ENCODE peak calls at places on chromosome 5, in ten cellular contexts. C, Z, M, O, P, U, V, G, F and L are unnamed samples. For H3K4me1, the result is how much of the 10 kb centered on the place peaks cover.

GRCh38 chr5:138969323-138970013 is 94.3 kb upstream of the LRRTM2 start:
- DNase-seq in F (no peak), G (no peak), O (no peak), M (peak), C (no peak), P (no peak), U (no peak), V (no peak), Z (no peak), L (no peak)

GRCh38 chr5:168039485-168040005 is 251.9 kb upstream of the WWC1 start:
- DNase-seq in V (no peak), M (no peak), U (no peak), F (no peak), P (no peak), O (no peak), C (no peak), G (no peak), Z (no peak), L (no peak)

GRCh38 chr5:2239237-2239910 is 356.6 kb upstream of the IRX4 start:
- DNase-seq in U (no peak), P (no peak), F (no peak), C (no peak), Z (no peak), M (no peak), G (no peak), O (no peak), V (no peak), L (no peak)

GRCh38 chr5:150410524-150411244 is 2.0 kb downstream of the CD74 start:
- DNase-seq in G (peak), V (no peak), C (peak), O (peak), P (peak), U (peak), F (peak), M (peak), Z (peak), L (peak)

GRCh38 chr5:167626341-167627118 is 664.9 kb upstream of the WWC1 start:
- DNase-seq in U (no peak), P (no peak), V (no peak), G (no peak), O (no peak), C (no peak), Z (no peak), F (no peak), M (no peak), L (no peak)

GRCh38 chr5:10892135-10892910 is 131.3 kb upstream of the DAP start:
- DNase-seq in V (no peak), F (no peak), Z (no peak), M (no peak), C (peak), O (no peak), G (peak), P (no peak), U (no peak), L (no peak)

GRCh38 chr5:149500922-149501582 is 50.2 kb downstream of the CSNK1A1 start:
- DNase-seq in Z (peak), V (no peak), C (no peak), F (no peak), P (no peak), M (no peak), U (no peak), G (no peak), O (no peak), L (no peak)

GRCh38 chr5:175212203-175212602 is 231.8 kb downstream of the DRD1 start:
- DNase-seq in V (no peak), U (no peak), Z (no peak), M (no peak), F (no peak), G (no peak), O (no peak), P (no peak), C (no peak), L (no peak)

GRCh38 chr5:76500633-76501393 is 97.7 kb downstream of the IQGAP2 start:
- DNase-seq in Z (peak), O (no peak), U (no peak), G (no peak), M (no peak), P (no peak), V (no peak), C (no peak), F (no peak), L (no peak)

GRCh38 chr5:51465165-51465564 is 81.9 kb downstream of the ISL1 start:
- DNase-seq in G (no peak), U (no peak), M (no peak), C (no peak), Z (no peak), P (no peak), O (no peak), V (no peak), F (no peak), L (no peak)

GRCh38 chr5:103347729-103348128 is 89.2 kb downstream of the MACIR start:
- DNase-seq in O (no peak), G (no peak), M (no peak), U (no peak), F (no peak), C (no peak), Z (no peak), V (no peak), P (no peak), L (no peak)

GRCh38 chr5:159933531-159934485 is 17.5 kb downstream of the ADRA1B start:
- DNase-seq in U (no peak), Z (no peak), P (no peak), C (no peak), F (no peak), O (no peak), M (no peak), G (no peak), V (no peak), L (no peak)

DNA sequence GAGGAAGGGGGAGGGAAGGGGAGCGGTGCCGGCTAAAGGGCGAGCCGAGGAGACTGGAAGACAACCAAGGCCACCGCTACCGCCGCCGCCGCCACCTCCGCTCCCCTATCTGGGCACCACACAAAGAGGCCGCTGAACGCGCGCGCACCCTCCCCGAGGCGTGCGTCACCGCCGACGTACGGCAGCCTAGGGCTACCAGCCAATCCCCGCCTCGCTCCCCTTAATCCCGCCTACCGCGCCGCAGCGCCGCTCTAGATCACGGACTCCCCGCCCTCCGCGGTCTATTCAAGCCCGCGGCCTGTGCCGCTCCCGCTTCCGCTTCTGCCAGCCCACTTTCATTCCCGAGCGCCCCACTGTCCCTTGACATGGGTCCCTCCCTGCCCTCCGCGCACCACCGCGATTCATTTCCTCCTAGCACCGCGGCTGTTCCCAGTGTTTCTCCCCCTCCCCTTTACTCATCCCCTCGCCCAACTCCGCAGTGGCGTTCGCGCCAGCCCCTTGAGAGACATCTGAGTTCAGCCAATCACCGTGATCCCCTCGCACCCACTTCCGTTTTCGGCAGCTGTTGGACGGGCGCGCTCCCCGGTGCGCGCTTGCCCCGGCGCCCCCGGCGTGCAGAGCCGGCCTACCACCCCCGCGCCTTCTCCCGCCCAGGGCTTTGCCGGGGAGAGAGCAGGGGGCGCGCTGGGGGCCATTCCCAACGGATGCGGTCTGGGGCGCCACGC is at the start of gene HNRNPA0:
- DNase-seq in C (peak), M (peak), G (peak), Z (peak), U (peak), V (peak), F (peak), O (peak), P (peak), L (peak)
- TF ChIP-seq CTCF in C (peak), M (peak), G (no peak), Z (peak), U (peak), V (no peak), F (no peak), O (no peak), P (no peak), L (no peak)

DNA sequence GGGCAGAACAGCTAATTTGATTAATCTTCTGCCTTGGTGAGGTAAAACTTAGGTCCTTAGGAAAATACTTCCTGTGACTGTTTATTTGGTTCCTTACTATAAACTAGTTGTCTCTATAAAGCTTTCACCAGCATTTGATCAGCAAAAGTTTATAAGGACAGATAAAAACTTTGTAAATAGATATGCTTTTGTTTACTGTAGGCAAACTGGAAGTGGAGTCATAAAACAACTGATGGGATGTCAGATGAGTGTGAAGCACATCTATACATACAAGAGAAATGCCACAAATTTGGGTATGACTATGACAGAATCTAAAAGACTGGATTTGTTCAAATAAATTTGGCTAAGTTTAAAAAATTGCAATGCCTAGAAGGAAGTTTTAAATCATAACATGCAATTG is 5.5 kb downstream of the PTGER4 start:
- DNase-seq in G (no peak), P (no peak), V (no peak), C (no peak), U (no peak), Z (no peak), F (peak), O (no peak), M (no peak), L (no peak)
- H3K4me1 ChIP-seq in G (under half), P (under half), V (under half), C (under half), U (under half), Z (under half), F (half or more), O (under half), M (under half), L (under half)

GRCh38 chr5:80487829-80488708 is at the start of gene FAM151B:
- DNase-seq in M (peak), U (peak), P (peak), C (peak), F (peak), V (peak), G (peak), O (peak), Z (peak), L (peak)
- TF ChIP-seq CTCF in M (peak), U (peak), P (no peak), C (no peak), F (peak), V (no peak), G (no peak), O (no peak), Z (peak), L (no peak)

GRCh38 chr5:132670218-132670617 is 3.6 kb upstream of the IL4 start:
- DNase-seq in M (no peak), P (no peak), Z (no peak), C (no peak), O (no peak), G (no peak), F (no peak), V (no peak), U (no peak), L (no peak)

GRCh38 chr5:132667761-132668705 is 5.8 kb upstream of the IL4 start:
- DNase-seq in Z (no peak), O (no peak), G (no peak), V (no peak), P (no peak), U (no peak), F (no peak), C (no peak), M (no peak), L (no peak)

GRCh38 chr5:132667309-132667708 is 6.5 kb upstream of the IL4 start:
- DNase-seq in Z (no peak), O (no peak), C (no peak), V (no peak), P (no peak), M (no peak), G (no peak), F (no peak), U (no peak), L (no peak)

GRCh38 chr5:132669455-132669820 is 4.4 kb upstream of the IL4 start:
- DNase-seq in M (no peak), P (no peak), V (no peak), Z (no peak), F (no peak), G (no peak), C (no peak), U (no peak), O (no peak), L (no peak)

GRCh38 chr5:132668706-132669454 is 4.9 kb upstream of the IL4 start:
- DNase-seq in Z (no peak), F (no peak), P (no peak), O (no peak), V (no peak), G (no peak), M (no peak), U (no peak), C (no peak), L (no peak)
- H3K4me1 ChIP-seq in Z (under half), F (under half), P (under half), O (under half), V (under half), G (under half), M (under half), U (under half), C (half or more), L (under half)

GRCh38 chr5:135883026-135883425 is 12.6 kb downstream of the IL9 start:
- DNase-seq in U (no peak), C (no peak), G (no peak), V (no peak), M (no peak), O (no peak), F (no peak), Z (no peak), P (no peak), L (no peak)

GRCh38 chr5:135880801-135881200 is 14.8 kb downstream of the IL9 start:
- DNase-seq in U (no peak), F (no peak), Z (no peak), C (no peak), O (no peak), V (no peak), M (no peak), G (peak), P (no peak), L (no peak)

GRCh38 chr5:135885031-135885430 is 10.6 kb downstream of the IL9 start:
- DNase-seq in G (no peak), F (no peak), M (no peak), V (no peak), O (no peak), Z (no peak), C (no peak), U (no peak), P (no peak), L (no peak)

GRCh38 chr5:135881244-135881643 is 14.4 kb downstream of the IL9 start:
- DNase-seq in O (peak), U (no peak), C (no peak), M (no peak), Z (no peak), G (no peak), P (no peak), F (no peak), V (no peak), L (no peak)

DNA sequence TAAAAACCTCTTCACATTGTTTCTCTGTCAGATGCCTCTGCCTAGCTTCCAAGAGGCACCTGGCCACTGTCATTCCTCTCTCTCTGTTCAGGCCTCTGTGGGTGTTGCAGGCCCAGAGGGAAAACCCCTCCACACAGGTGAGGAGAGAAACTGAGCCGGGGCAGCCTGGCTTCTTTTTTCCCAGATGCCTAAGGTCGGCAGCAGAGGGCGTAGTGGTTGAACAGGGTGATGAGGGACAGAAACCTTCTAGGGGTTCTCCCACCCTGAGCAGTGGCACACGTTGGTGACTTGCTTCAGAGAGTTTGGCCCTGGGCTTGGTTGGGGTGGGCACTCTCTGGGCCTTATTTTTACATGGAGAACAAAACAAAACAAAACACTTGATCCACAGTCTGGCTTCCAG is 12.2 kb downstream of the IL9 start:
- DNase-seq in C (peak), V (no peak), M (no peak), F (no peak), O (no peak), G (no peak), U (no peak), P (peak), Z (no peak), L (no peak)
- TF ChIP-seq CTCF in C (peak), V (no peak), M (no peak), F (peak), O (no peak), G (no peak), U (no peak), P (peak), Z (no peak), L (no peak)

DNA sequence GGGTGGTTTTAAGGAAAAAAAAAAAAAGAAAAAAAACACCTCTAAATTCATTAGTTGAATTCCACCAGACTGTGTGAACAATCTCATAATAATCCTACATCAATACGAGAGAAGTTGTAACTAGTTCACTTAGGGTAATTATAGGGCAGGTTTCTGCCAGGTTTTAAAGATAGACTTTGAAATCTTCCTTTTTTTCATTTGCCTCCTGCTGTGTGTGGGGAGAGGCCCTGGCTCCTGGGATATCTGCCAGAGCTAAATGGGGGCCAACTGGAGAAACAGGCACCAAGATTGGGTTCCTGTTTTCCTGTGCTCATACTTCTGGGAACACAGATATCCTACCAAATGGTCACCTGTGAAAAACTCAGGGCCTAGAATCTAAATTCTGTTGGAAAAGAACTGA is 42.3 kb downstream of the SH3RF2 start:
- DNase-seq in O (no peak), Z (peak), C (no peak), G (no peak), U (no peak), M (peak), P (no peak), V (no peak), F (no peak), L (no peak)
- H3K4me1 ChIP-seq in O (under half), Z (half or more), C (under half), G (under half), U (under half), M (under half), P (under half), V (half or more), F (under half), L (under half)

DNA sequence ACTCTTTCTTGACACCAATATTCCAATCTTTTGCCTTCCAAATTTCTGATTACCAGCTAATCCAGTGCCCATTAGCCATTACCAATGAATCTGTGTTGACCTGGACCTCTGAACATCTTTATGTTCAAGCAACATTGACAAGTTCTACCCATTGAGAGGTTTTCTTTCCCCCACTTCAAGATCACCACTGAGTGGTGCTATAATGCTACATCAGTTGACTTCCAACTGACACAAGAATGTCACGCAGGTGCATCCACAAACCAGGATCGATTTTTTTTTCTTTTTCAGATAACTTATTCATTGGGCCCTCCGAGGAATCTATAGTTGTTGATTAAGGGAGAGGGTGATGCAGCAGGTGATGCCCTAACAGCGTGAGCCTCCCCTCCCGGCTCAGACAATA is 102.6 kb downstream of the SLC1A3 start:
- DNase-seq in G (no peak), Z (no peak), C (no peak), O (no peak), F (no peak), U (no peak), P (no peak), M (no peak), V (no peak), L (no peak)
- TF ChIP-seq CTCF in G (no peak), Z (no peak), C (no peak), O (no peak), F (no peak), U (no peak), P (peak), M (no peak), V (no peak), L (no peak)

DNA sequence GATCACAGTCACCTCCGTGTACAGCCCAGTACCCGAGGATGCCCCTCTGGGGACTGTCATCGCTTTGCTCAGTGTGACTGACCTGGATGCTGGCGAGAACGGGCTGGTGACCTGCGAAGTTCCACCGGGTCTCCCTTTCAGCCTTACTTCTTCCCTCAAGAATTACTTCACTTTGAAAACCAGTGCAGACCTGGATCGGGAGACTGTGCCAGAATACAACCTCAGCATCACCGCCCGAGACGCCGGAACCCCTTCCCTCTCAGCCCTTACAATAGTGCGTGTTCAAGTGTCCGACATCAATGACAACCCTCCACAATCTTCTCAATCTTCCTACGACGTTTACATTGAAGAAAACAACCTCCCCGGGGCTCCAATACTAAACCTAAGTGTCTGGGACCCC is 1.4 kb downstream of the PCDHGC3 start:
- DNase-seq in F (no peak), C (no peak), V (no peak), M (no peak), O (no peak), U (no peak), G (no peak), P (no peak), Z (no peak), L (no peak)
- H3K4me1 ChIP-seq in F (under half), C (under half), V (under half), M (under half), O (half or more), U (under half), G (under half), P (half or more), Z (under half), L (under half)

DNA sequence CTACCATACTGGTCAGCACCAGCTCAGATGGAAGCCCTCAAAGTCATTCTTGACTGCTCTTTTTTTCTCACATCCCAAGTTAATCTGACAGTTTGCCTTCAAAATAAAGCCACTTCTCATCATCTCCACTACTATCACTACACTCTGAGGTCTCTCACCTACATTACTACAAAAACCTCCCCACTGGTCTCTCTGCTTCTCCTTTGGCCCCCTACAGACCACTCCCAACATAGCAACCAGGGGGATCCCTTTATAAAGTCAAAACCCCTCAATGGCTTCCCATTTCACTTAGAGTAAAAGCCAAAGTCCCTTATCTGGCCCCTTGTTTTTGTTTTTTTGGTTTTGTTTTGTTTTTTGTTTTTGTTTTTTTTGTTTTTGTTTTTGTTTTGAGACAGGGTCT is 4.6 kb downstream of the ARAP3 start:
- DNase-seq in V (no peak), Z (no peak), O (no peak), M (no peak), F (peak), P (peak), C (peak), U (no peak), G (no peak), L (no peak)
- TF ChIP-seq CTCF in V (no peak), Z (peak), O (no peak), M (peak), F (peak), P (peak), C (peak), U (no peak), G (peak), L (no peak)

GRCh38 chr5:180785151-180785781 is 17.3 kb downstream of the MGAT1 start:
- DNase-seq in P (no peak), Z (no peak), O (no peak), C (no peak), V (no peak), M (peak), U (no peak), F (peak), G (no peak), L (no peak)
- H3K4me1 ChIP-seq in P (under half), Z (under half), O (under half), C (under half), V (under half), M (under half), U (under half), F (under half), G (under half), L (under half)